ENCODE peak calls at places on chromosomes 3 and 15, in six cellular contexts. B is heart left ventricle, Q is ovary, U is gastrocnemius medialis, D is Panc1, T is HCT116. Z is an unnamed sample.
A peak's percentile ranks its signal among the peaks of the same experiment; 100 is the strongest.

GRCh38 chr3:151146071-151146730 is 56.8 kb downstream of the GPR171 start:
- DNase-seq in D (peak; percentile 75), Q (peak; percentile 62), T (peak; percentile 71), B (peak; percentile 70), U (peak; percentile 44), Z (peak; percentile 60)

GRCh38 chr3:33883538-33884203 is 85.2 kb downstream of the PDCD6IP start:
- DNase-seq in D (peak; percentile 17), T (peak; percentile 23), Q (no peak), B (no peak), U (no peak), Z (no peak)

GRCh38 chr15:28889346-28889745 is 3.6 kb downstream of the APBA2 start:
- DNase-seq in B (no peak), Q (no peak), U (no peak), T (no peak), D (no peak), Z (no peak)

GRCh38 chr15:32878849-32879795 is 161.3 kb downstream of the GREM1 start:
- DNase-seq in D (no peak), T (no peak), U (no peak), B (no peak), Q (no peak), Z (no peak)

GRCh38 chr3:195450731-195451229 is 8.0 kb upstream of the ACAP2 start:
- DNase-seq in T (no peak), B (no peak), D (no peak), U (peak; percentile 8), Q (peak; percentile 48), Z (no peak)

GRCh38 chr3:136195258-136196063 is 674 bp downstream of the MSL2 start:
- DNase-seq in B (peak; percentile 84), D (no peak), Q (no peak), U (peak; percentile 63), T (peak; percentile 22), Z (peak; percentile 58)

GRCh38 chr15:83708328-83708727 is 54.4 kb downstream of the ADAMTSL3 start:
- DNase-seq in Q (no peak), T (no peak), D (no peak), B (no peak), U (no peak), Z (no peak)

GRCh38 chr15:89370120-89371077 is 35.8 kb upstream of the POLG start:
- DNase-seq in D (no peak), Q (no peak), T (no peak), B (no peak), U (no peak), Z (no peak)

GRCh38 chr3:188348445-188349244 is 194.7 kb downstream of the LPP start:
- DNase-seq in T (peak; percentile 63), B (peak; percentile 91), Q (peak; percentile 71), U (no peak), D (no peak), Z (peak; percentile 84)

GRCh38 chr3:177107840-177108239 is 89.4 kb downstream of the TBL1XR1 start:
- DNase-seq in T (no peak), D (no peak), U (no peak), B (no peak), Q (no peak), Z (no peak)

GRCh38 chr3:31265646-31266423 is 266.9 kb upstream of the STT3B start:
- DNase-seq in B (no peak), D (no peak), T (no peak), Q (no peak), U (no peak), Z (no peak)

GRCh38 chr3:30644615-30645014 is 38.2 kb downstream of the TGFBR2 start:
- DNase-seq in D (no peak), B (peak; percentile 46), T (no peak), Q (no peak), U (peak; percentile 45), Z (peak; percentile 39)

GRCh38 chr15:35740761-35741160 is 194.8 kb upstream of the DPH6 start:
- DNase-seq in D (no peak), T (no peak), B (no peak), U (no peak), Q (no peak), Z (no peak)

GRCh38 chr3:2446146-2446545 is 347.5 kb downstream of the CNTN4 start:
- DNase-seq in B (no peak), D (no peak), U (no peak), Q (no peak), T (no peak), Z (no peak)

GRCh38 chr3:108509263-108509662 is 1.1 kb downstream of the MYH15 start:
- DNase-seq in D (no peak), T (no peak), U (no peak), B (no peak), Q (no peak), Z (no peak)

DNA sequence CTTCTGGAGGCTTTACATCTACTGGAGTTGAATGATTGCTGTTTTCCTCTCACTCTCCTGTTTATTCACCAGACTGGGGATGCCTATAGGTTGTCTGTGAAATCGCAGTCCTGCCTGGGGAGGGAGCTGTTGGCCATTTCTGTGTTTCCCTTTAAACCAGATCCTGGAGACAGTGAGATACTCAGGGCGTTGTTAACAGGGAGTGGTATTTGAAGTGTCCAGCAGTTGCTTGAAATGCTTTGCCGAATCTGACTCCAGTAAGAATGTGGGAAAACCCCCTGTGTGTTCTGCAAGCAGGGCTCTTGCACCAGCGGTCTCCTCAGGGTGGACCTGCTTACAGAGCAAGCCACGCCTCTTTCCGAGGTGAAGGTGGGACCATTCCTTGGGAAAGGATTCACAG is 4.3 kb upstream of the LRRK1 start:
- DNase-seq in Q (no peak), B (no peak), D (no peak), U (no peak), T (no peak), Z (no peak)
- TF ChIP-seq CTCF in Q (no peak), B (no peak), D (peak; percentile 21), U (no peak), T (no peak), Z (no peak)

DNA sequence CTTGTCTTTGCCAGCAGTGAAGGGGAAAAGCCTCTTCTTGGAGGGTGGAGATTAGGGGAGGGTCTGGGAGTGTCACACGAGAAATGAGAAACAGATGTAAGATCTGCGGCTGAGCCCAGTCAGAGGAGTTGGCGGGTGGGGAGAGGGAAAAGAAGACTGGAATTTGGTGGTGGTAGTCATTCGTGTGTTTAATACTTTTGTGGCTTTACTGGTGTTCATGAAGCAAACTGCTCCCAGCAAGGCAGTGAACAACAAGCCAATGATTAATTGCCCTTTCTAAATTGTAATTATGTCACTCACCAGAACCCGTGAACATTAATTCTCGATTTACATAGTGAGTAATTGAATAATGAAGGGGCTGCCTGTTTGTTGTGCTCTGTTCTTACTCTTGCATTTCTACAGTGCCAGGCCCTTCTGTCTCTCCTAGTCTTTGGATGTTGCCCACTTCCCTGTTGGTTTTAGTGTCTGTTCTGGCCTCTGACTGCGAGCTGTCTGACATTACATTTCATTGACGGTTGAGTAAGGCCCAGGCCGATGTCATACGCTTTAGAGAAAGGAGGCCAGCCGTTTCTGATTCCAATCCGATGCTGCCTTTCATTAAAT is 78.0 kb downstream of the CHCHD6 start:
- DNase-seq in D (no peak), B (no peak), Q (no peak), U (no peak), T (no peak), Z (no peak)
- H3K4me3 ChIP-seq in D (no peak overlapping the region), B (no peak overlapping the region), Q (no peak overlapping the region), U (no peak overlapping the region), T (no peak overlapping the region), Z (no peak overlapping the region)

GRCh38 chr3:36991147-36991546 is 1.8 kb downstream of the EPM2AIP1 start:
- DNase-seq in B (no peak), D (no peak), Q (no peak), U (no peak), T (no peak), Z (no peak)
- H3K27ac ChIP-seq in B (peak overlapping the region; percentile 98), D (peak overlapping the region; percentile 94), Q (peak overlapping the region; percentile 98), U (peak overlapping the region; percentile 92), T (no peak overlapping the region), Z (peak overlapping the region; percentile 97)

GRCh38 chr3:192916455-192917257 is 1.0 kb downstream of the MB21D2 start:
- DNase-seq in D (no peak), Q (peak; percentile 67), B (peak; percentile 75), U (peak; percentile 65), T (no peak), Z (peak; percentile 77)
- TF ChIP-seq CTCF in D (no peak), Q (no peak), B (no peak), U (peak; percentile 35), T (no peak), Z (no peak)

GRCh38 chr3:11582123-11582968 is 61.4 kb downstream of the VGLL4 start:
- DNase-seq in D (no peak), U (peak; percentile 41), Q (peak; percentile 80), B (peak; percentile 81), T (no peak), Z (peak; percentile 67)
- H3K4me3 ChIP-seq in D (peak overlapping the region; percentile 52), U (peak overlapping the region; percentile 46), Q (peak overlapping the region; percentile 38), B (peak overlapping the region; percentile 37), T (no peak overlapping the region), Z (peak overlapping the region; percentile 61)

GRCh38 chr3:52046186-52046913 is 10.0 kb downstream of the DUSP7 start:
- DNase-seq in T (peak; percentile 67), D (no peak), Q (no peak), U (no peak), B (peak; percentile 81), Z (no peak)
- H3K27ac ChIP-seq in T (peak overlapping the region; percentile 37), D (peak overlapping the region; percentile 61), Q (no peak overlapping the region), U (peak overlapping the region; percentile 35), B (peak overlapping the region; percentile 65), Z (peak overlapping the region; percentile 76)

GRCh38 chr3:55471084-55471483 is 16.0 kb downstream of the WNT5A start:
- DNase-seq in T (no peak), U (no peak), D (no peak), B (no peak), Q (no peak), Z (no peak)
- TF ChIP-seq CTCF in T (no peak), U (no peak), D (no peak), B (no peak), Q (no peak), Z (no peak)

DNA sequence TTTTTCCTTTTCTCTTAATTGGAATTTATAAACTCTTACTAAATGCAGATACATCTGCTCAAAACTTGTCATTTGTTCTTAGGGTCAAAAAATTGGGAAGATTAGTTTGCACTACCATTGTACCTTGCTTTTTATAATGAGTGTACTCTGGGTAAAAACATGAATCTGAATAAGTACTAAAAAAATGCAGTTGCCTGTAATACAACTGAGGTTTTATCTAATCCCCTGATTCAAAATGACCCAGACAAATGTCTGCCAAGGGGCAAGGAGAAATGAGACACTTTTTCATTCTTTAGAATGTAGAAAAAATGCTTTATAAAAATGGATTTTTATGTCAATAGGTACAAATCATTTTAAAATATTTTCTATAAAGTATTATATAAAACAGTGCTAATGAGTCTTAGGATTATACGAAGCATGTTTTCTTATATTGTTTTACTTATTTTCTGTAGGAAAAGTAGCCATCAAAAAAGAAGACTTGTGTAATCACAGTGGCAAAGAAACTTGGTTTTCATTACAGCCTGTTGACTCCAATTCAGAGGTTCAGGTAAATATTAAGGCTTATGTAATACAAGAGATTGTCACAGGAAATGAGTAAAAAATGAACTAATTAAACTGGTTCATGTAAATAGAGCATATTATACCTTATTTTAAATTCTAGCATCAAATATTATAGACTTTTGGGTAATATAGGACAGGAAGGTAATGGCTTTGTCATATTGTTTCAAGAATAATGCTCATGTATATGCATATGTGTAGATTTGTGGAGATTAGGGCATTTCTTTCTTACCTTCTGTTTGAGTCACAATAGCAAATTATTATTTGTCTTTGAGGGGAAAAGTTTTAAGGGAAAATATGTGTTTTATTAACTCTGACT is 42.7 kb downstream of the RASA2 start:
- DNase-seq in Q (no peak), D (no peak), T (no peak), U (no peak), B (no peak), Z (no peak)
- H3K4me3 ChIP-seq in Q (no peak overlapping the region), D (no peak overlapping the region), T (no peak overlapping the region), U (no peak overlapping the region), B (no peak overlapping the region), Z (peak overlapping the region; percentile 1)

Z was measured in left ventricle myocardium inferior.